ENCODE peak calls at places on chromosomes 13 and 19, in four cellular contexts. Q is PC-9, T is tibial nerve, O is HCT116. V is an unnamed sample.
A peak's percentile ranks its signal among the peaks of the same experiment; 100 is the strongest.

GRCh38 chr13:26184791-26185250 is 37.3 kb downstream of the RNF6 start:
- DNase-seq in Q (peak; percentile 42), T (peak; percentile 17), O (peak; percentile 39), V (no peak)

GRCh38 chr19:28307963-28308362 is 905.0 kb downstream of the UQCRFS1 start:
- DNase-seq in Q (no peak), T (no peak), O (no peak), V (no peak)

GRCh38 chr13:31431722-31432137 is 232.0 kb downstream of the B3GLCT start:
- DNase-seq in Q (no peak), T (peak; percentile 36), O (peak; percentile 22), V (no peak)

GRCh38 chr13:67231481-67231940 is 1.4 kb upstream of the PCDH9 start:
- DNase-seq in Q (no peak), T (no peak), O (no peak), V (no peak)

GRCh38 chr19:43445426-43445825 is 20.0 kb downstream of the LYPD3 start:
- DNase-seq in Q (no peak), T (no peak), O (no peak), V (no peak)

GRCh38 chr19:57008432-57008831 is 111.4 kb upstream of the USP29 start:
- DNase-seq in Q (no peak), T (no peak), O (no peak), V (no peak)

GRCh38 chr13:98457053-98457452 is 119.9 kb downstream of the STK24 start:
- DNase-seq in Q (no peak), T (no peak), O (no peak), V (no peak)

GRCh38 chr19:34084396-34085145 is 87.7 kb upstream of the LSM14A start:
- DNase-seq in Q (no peak), T (no peak), O (no peak), V (no peak)

GRCh38 chr19:34217952-34218817 is 36.2 kb upstream of the GARRE1 start:
- DNase-seq in Q (peak; percentile 94), T (no peak), O (no peak), V (no peak)

GRCh38 chr19:42606660-42607351 is 12.1 kb upstream of the CEACAM8 start:
- DNase-seq in Q (no peak), T (no peak), O (peak; percentile 37), V (peak; percentile 92)

GRCh38 chr13:94630858-94631257 is 29.2 kb downstream of the GPR180 start:
- DNase-seq in Q (no peak), T (no peak), O (no peak), V (no peak)

GRCh38 chr13:21326155-21327030 is 132.7 kb downstream of the ZDHHC20 start:
- DNase-seq in Q (peak; percentile 52), T (no peak), O (no peak), V (no peak)

GRCh38 chr13:71870036-71870435 is 3.0 kb upstream of the DACH1 start:
- DNase-seq in Q (no peak), T (no peak), O (no peak), V (no peak)

GRCh38 chr13:109667754-109668360 is 118.5 kb downstream of the IRS2 start:
- DNase-seq in Q (no peak), T (no peak), O (no peak), V (no peak)

GRCh38 chr19:3760871-3761361 is 576 bp downstream of the APBA3 start:
- DNase-seq in Q (no peak), T (no peak), O (no peak), V (no peak)

DNA sequence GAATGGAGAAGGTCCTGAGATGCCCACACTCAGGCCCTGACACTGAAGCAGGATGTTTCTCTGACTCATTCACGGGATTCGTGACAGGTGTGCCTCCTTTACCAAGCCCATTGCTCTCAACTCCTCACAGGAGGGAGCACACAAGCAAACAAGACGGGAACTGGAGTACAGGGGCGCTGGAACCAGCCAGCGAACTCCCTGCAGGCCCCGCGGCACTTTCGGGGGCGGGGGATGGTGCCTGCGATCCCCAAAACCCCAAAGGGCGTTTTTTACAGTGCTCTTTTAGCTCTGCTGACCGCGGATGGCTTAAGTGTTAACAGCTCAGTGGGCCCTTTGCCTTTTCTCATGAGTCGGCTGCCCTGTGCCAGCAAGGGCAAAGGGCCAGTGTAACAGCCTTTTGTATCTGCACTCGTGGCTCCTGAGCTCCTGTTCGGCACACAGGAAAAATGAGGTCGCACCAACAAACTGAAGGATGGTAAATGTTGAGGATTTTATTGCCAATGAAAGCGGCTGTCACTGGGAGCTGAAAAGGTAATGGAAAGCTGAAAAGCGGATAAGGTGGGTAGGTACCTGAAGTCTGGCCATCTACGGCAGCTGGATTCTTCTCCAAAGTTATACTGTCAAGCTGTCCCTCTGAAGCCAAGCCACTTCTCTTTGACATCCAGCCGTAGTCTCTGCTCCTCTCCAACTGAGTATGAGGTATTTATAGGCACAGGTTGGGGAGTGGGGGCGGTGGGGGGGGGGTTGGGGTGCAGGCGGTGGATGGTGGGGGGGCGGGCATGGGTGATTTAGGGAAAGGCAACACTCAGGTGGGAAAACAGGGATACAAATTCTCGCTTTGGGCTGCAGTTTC is 65.0 kb upstream of the TRPC4 start:
- DNase-seq in Q (no peak), T (no peak), O (no peak), V (no peak)
- H3K27ac ChIP-seq in Q (no peak overlapping the region), T (no peak overlapping the region), O (no peak overlapping the region), V (no peak overlapping the region)

DNA sequence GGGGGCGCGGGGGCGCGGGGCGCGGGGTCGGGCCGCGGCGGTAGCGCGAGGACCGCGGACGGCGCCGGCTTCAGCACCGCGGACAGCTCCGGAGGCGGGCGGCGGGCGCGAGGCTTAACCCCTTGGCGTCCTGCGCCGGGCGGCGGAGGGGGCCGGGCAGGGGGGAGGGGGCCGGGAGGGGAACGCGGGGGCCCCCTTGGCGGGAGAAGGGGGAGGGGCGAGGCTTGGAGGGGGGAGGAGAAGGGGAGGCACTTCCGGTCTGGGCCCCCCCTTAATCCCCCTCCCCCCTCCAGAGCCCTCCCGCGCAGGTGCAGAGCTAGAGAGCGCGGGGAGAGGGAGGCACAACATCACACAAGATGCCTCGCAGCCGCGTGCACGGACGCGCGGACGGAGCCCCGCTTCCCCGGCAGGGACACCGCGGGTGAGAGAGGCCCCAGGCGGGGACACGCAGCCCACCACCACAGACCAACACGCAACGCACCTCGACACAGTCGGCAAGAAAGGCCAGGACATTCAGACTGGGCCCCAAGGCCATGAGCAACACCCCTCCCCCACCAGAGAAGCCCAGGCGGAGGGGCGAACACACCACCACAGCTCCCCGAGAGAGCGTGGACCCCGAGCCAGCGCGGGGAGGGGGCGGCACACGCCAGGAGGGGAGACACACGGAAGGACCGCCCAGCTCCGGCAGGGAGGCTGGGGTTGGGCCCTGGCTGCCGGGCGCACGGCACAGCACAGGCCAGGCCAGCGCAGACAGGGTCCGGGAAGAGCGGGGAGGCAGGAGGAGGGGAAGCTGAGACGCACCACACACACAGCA is 24.1 kb downstream of the SHANK1 start:
- DNase-seq in Q (no peak), T (no peak), O (no peak), V (no peak)
- H3K4me3 ChIP-seq in Q (no peak overlapping the region), T (no peak overlapping the region), O (no peak overlapping the region), V (no peak overlapping the region)

GRCh38 chr19:46225558-46226004 is 4.0 kb upstream of the IGFL1 start:
- DNase-seq in Q (peak; percentile 56), T (no peak), O (no peak), V (no peak)
- H3K4me1 ChIP-seq in Q (peaks cover 90% of the 10 kb centered on the region), T (peaks cover 8% of the 10 kb centered on the region), O (no peaks in the 10 kb centered on the region), V (no peaks in the 10 kb centered on the region)

DNA sequence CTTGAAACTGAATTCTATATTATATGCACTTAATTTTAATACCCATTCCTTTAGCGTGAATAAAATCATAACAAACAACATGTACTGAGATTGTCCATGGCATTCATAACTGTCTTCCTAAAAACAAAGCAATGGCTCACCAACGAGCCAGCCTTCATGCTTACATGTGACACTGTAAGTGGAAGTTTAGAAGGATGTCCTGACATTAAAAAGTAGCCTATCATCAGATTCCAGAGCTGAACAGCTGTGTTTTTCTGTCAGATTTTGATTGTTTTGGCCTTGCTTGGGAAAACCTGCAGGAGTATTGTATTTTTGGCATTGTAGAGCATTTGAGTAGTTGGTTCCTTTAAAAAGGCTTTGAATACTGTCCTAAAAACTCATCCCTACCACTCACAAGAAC is 21.3 kb downstream of the ANKRD10 start:
- DNase-seq in Q (no peak), T (no peak), O (no peak), V (no peak)
- H3K27ac ChIP-seq in Q (peak overlapping the region; percentile 53), T (no peak overlapping the region), O (no peak overlapping the region), V (no peak overlapping the region)

GRCh38 chr13:45185286-45185685 is 15.6 kb downstream of the KCTD4 start:
- DNase-seq in Q (no peak), T (no peak), O (no peak), V (no peak)
- H3K4me3 ChIP-seq in Q (no peak overlapping the region), T (no peak overlapping the region), O (no peak overlapping the region), V (no peak overlapping the region)

DNA sequence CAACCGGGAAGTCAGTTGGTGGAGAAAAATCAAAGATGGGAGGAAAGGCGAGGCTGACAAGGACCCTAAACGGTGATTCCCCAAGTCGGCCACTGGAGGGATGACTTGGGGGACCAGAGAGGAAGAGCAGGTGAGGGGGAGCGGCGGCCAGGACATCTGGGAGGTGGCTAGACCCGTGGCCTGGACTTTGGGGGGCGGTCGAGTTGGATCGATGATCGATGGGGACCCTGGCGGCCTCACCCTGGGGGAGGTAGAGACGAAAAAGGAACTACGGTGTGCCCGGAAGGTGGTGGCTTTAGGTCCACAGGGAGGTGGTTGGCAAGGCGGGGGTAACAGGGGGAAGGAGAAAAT is 7.6 kb upstream of the CIRBP start:
- DNase-seq in Q (no peak), T (no peak), O (no peak), V (no peak)
- H3K4me1 ChIP-seq in Q (peaks cover 65% of the 10 kb centered on the region), T (peaks cover 64% of the 10 kb centered on the region), O (peaks cover 95% of the 10 kb centered on the region), V (peaks cover 97% of the 10 kb centered on the region)

DNA sequence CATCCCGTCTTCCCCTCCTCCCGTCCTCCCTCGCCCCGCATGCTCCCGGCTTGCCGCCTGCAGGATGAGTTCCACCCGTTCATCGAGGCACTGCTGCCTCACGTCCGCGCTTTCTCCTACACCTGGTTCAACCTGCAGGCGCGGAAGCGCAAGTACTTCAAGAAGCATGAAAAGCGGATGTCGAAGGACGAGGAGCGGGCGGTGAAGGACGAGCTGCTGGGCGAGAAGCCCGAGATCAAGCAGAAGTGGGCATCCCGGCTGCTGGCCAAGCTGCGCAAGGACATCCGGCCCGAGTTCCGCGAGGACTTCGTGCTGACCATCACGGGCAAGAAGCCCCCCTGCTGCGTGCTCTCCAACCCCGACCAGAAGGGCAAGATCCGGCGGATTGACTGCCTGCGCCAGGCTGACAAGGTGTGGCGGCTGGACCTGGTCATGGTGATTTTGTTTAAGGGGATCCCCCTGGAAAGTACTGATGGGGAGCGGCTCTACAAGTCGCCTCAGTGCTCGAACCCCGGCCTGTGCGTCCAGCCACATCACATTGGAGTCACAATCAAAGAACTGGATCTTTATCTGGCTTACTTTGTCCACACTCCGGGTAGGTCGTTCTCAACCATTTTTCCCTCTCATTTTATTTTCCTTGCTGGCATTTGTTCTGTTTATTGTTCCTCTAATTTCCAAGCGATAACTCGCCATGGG is 29.8 kb downstream of the NFIX start:
- DNase-seq in Q (no peak), T (no peak), O (no peak), V (peak; percentile 59)
- H3K27ac ChIP-seq in Q (no peak overlapping the region), T (no peak overlapping the region), O (no peak overlapping the region), V (peak overlapping the region; percentile 77)

DNA sequence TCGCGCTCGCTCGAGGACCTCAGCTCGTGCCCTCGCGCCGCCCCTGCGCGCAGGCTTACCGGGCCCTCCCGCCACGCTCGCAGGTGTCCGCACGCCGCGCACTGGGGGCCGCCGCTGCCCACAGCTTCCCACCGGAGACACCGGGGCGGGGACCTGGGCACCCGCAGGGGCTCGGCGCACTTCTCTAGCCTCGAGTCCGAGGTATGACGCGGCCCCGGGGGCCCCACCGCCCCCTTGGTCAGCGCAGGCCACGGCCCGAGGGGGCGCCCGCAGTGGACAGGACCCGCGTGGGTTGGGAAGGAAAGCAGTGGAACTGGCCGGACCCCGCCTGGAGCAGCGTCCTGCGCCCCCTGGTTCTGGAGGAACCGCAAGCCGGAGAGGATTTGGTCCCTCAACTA is 2.1 kb upstream of the GRWD1 start:
- DNase-seq in Q (no peak), T (no peak), O (no peak), V (peak; percentile 77)
- H3K4me3 ChIP-seq in Q (no peak overlapping the region), T (no peak overlapping the region), O (no peak overlapping the region), V (peak overlapping the region; percentile 64)

V was measured in left lung.